ENCODE peak calls at places on chromosomes 13 and 19, in five cellular contexts. I is uterus, E is body of pancreas, H is adrenal gland, S is breast epithelium. U is an unnamed sample. For H3K4me1 and H3K27me3, the result is how much of the 10 kb centered on the place peaks cover.

GRCh38 chr13:47426126-47426849 is 529.4 kb upstream of the HTR2A start:
- DNase-seq in I (no peak), E (peak), H (peak), S (no peak), U (no peak)

GRCh38 chr19:56105090-56105701 is 15.9 kb downstream of the ZNF787 start:
- DNase-seq in I (peak), E (peak), H (peak), S (peak), U (no peak)

GRCh38 chr19:3346677-3347353 is 19.6 kb upstream of the NFIC start:
- DNase-seq in I (peak), E (peak), H (peak), S (peak), U (no peak)

GRCh38 chr19:49845433-49845832 is 5.5 kb upstream of the PTOV1 start:
- DNase-seq in I (no peak), E (no peak), H (no peak), S (no peak), U (no peak)

GRCh38 chr19:48591021-48591420 is 15.5 kb upstream of the SPACA4 start:
- DNase-seq in I (no peak), E (no peak), H (no peak), S (no peak), U (no peak)

GRCh38 chr19:33660426-33661160 is 38.8 kb downstream of the CHST8 start:
- DNase-seq in I (no peak), E (no peak), H (no peak), S (no peak), U (peak)

GRCh38 chr19:8209965-8210659 is 942 bp downstream of the CERS4 start:
- DNase-seq in I (no peak), E (no peak), H (no peak), S (no peak), U (no peak)

GRCh38 chr19:51410950-51411748 is 6.3 kb downstream of the SIGLEC10 start:
- DNase-seq in I (no peak), E (no peak), H (no peak), S (no peak), U (no peak)

GRCh38 chr13:42110410-42111155 is 62.1 kb downstream of the DGKH start:
- DNase-seq in I (peak), E (peak), H (peak), S (no peak), U (no peak)

GRCh38 chr13:40981949-40982348 is 37.2 kb downstream of the ELF1 start:
- DNase-seq in I (no peak), E (no peak), H (no peak), S (no peak), U (no peak)

GRCh38 chr13:18921063-18921462 is 260.6 kb downstream of the TUBA3C start:
- DNase-seq in I (no peak), E (no peak), H (no peak), S (no peak), U (no peak)

GRCh38 chr13:63156816-63157215 is 1741.2 kb upstream of the PCDH20 start:
- DNase-seq in I (no peak), E (no peak), H (no peak), S (no peak), U (no peak)

GRCh38 chr13:28297341-28297740 is 159.0 kb downstream of the PAN3 start:
- DNase-seq in I (no peak), E (no peak), H (no peak), S (no peak), U (no peak)
- H3K4me1 ChIP-seq in I (under half), E (under half), H (under half), S (under half), U (under half)

DNA sequence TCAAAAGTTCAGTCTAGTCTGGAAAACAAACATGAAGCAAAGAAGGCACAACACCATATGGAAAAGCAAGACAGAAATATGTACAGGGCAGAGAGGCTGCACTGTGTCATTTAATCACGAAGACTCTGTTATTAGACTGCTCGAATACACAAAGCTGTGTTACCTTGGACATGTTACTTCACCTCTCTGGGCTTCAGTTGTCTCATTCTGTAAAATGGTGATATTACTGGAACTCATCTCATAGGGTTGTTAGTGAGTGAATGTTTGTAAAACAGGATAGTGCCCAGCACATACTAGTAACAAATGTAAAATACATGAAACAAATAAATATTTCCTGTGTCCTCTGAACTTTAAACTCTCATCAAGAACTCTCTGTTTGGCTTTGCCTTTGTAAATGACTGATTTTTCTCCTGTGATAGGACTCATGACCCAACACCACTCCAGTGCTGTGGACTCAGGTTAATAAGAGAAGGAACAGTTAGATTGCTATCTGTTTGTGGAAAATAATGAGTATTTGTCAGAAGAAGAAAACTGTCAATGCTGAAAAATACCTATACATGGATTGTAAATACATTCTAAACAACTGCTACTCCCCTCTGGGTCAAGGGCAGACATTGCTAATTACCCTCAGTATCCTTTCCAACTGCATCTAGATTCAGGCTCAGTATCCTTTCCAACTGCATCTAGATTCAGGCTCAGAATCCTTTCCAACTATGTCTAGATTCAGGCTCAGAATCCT is 62.3 kb downstream of the ZIC5 start:
- DNase-seq in I (no peak), E (no peak), H (no peak), S (no peak), U (no peak)
- H3K27me3 ChIP-seq in I (under half), E (under half), H (under half), S (under half), U (under half)

GRCh38 chr13:24183741-24184182 is 23.2 kb downstream of the SPATA13 start:
- DNase-seq in I (no peak), E (peak), H (peak), S (no peak), U (no peak)
- TF ChIP-seq POLR2A in I (no peak), E (peak), H (no peak), S (no peak), U (no peak)

DNA sequence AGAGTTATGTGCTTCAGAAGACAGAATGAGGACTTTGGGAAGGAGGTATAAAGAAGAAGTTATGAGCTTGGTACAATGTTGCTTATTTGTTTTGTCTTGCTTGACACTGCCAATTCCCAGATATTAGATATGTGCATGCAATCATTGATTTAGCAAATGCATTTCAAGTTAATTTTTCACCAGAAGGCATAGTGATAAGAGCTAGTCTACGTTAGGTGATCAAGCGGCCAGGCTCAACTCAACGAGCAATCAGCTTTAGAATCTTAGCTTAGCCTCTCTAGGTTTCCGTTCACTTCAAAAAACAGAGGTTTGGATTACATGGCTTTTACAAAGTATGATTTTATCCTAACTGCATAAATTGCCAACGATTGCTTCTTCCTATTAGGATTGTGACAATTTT is 81.6 kb upstream of the POSTN start:
- DNase-seq in I (no peak), E (no peak), H (no peak), S (no peak), U (no peak)
- H3K4me1 ChIP-seq in I (under half), E (under half), H (under half), S (under half), U (under half)

U was measured in vagina.